ENCODE peak calls at places on chromosomes 13 and 19, in six cellular contexts. D, Q, T, U, O and C are unnamed samples.

GRCh38 chr19:56350416-56351045 is 35.9 kb upstream of the ZSCAN5A start:
- DNase-seq in T (no peak), Q (peak), O (peak), U (no peak), D (peak), C (peak)

GRCh38 chr19:3292958-3293529 is 68.6 kb downstream of the CELF5 start:
- DNase-seq in D (no peak), Q (no peak), T (no peak), U (no peak), O (no peak), C (no peak)

GRCh38 chr13:21231426-21231945 is 55.0 kb downstream of the MRPL57 start:
- DNase-seq in Q (no peak), U (no peak), D (no peak), T (no peak), O (no peak), C (no peak)

GRCh38 chr13:50512602-50513527 is 330.6 kb downstream of the DLEU7 start:
- DNase-seq in U (no peak), T (peak), D (peak), O (peak), Q (no peak), C (peak)

GRCh38 chr13:108947551-108948030 is 318.2 kb downstream of the MYO16 start:
- DNase-seq in D (peak), Q (peak), T (no peak), U (no peak), O (no peak), C (no peak)

GRCh38 chr13:101942038-101942437 is 459.8 kb downstream of the FGF14 start:
- DNase-seq in D (peak), Q (no peak), O (peak), U (no peak), T (no peak), C (peak)

GRCh38 chr19:9945319-9945966 is 9.1 kb upstream of the OLFM2 start:
- DNase-seq in O (peak), T (no peak), D (peak), Q (peak), U (peak), C (peak)

GRCh38 chr19:49932731-49933131 is 3.4 kb upstream of the NUP62 start:
- DNase-seq in Q (no peak), D (no peak), T (no peak), U (no peak), O (no peak), C (no peak)

GRCh38 chr19:16627194-16627927 is 643 bp downstream of the MED26 start:
- DNase-seq in T (no peak), Q (no peak), D (no peak), U (no peak), O (peak), C (peak)

GRCh38 chr13:33182729-33183128 is 102.8 kb downstream of the STARD13 start:
- DNase-seq in Q (no peak), U (no peak), D (no peak), O (no peak), T (no peak), C (no peak)

GRCh38 chr19:38559428-38560401 is 58.0 kb downstream of the MAP4K1 start:
- DNase-seq in Q (no peak), U (peak), O (peak), D (no peak), T (no peak), C (no peak)

GRCh38 chr13:32728327-32728726 is 142.1 kb downstream of the PDS5B start:
- DNase-seq in Q (no peak), U (no peak), T (no peak), O (no peak), D (no peak), C (no peak)

GRCh38 chr19:15287496-15287895 is 44.8 kb downstream of the BRD4 start:
- DNase-seq in U (no peak), O (no peak), T (no peak), D (no peak), Q (no peak), C (no peak)

GRCh38 chr19:13906525-13906904 is 514 bp downstream of the CC2D1A start:
- DNase-seq in O (peak), U (no peak), D (no peak), Q (no peak), T (no peak), C (peak)

GRCh38 chr19:13899393-13899792 is 6.5 kb downstream of the BRME1 start:
- DNase-seq in O (no peak), T (no peak), U (no peak), Q (no peak), D (no peak), C (no peak)

GRCh38 chr19:13899912-13900584 is 5.9 kb downstream of the BRME1 start:
- DNase-seq in U (no peak), T (no peak), O (no peak), Q (no peak), D (no peak), C (no peak)

GRCh38 chr19:13905634-13906524 is at the start of the genes BRME1 and CC2D1A:
- DNase-seq in O (peak), D (peak), Q (no peak), T (peak), U (peak), C (peak)

DNA sequence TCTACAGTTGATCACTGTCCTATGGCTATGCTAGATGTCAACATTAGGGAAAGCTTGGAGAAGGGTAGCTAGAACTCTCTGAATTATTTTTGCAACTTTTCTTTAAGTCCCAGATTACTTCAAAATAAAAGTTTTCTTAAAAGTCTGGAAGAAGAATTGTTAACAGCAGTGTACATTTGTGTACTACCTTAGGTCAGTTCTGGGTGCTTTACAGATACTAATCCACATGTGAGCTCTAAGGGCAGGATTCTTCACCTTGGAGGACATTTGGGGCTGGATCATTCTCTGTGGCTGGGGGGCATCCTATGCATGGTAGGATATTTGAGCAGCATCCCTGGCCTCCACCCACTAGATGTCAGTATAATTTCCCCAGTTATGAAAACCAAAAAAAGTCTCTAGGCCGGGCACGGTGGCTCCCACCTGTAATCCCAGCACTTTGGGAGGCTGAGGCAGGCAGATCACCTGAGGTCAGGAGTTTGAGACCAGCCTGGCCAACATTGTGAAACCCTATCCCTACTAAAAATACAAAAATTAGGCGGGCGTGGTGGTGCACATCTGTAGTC is 2.8 kb downstream of the BRME1 start:
- DNase-seq in O (peak), T (no peak), U (no peak), D (no peak), Q (no peak), C (peak)
- TF ChIP-seq CTCF in O (peak), T (no peak), U (peak), D (no peak), Q (peak), C (peak)

GRCh38 chr13:65615506-65615905 is 1614.6 kb downstream of the PCDH9 start:
- DNase-seq in D (no peak), U (no peak), Q (no peak), O (no peak), T (no peak), C (no peak)

GRCh38 chr13:65613004-65613403 is 1617.1 kb downstream of the PCDH9 start:
- DNase-seq in Q (no peak), U (no peak), O (no peak), D (no peak), T (no peak), C (peak)
- TF ChIP-seq CTCF in Q (peak), U (no peak), O (peak), D (no peak), T (no peak), C (peak)

GRCh38 chr19:18408053-18408476 is 10.6 kb upstream of the LRRC25 start:
- DNase-seq in D (no peak), T (no peak), O (no peak), U (peak), Q (no peak), C (peak)
- TF ChIP-seq CTCF in D (no peak), T (peak), O (peak), U (peak), Q (peak), C (peak)

DNA sequence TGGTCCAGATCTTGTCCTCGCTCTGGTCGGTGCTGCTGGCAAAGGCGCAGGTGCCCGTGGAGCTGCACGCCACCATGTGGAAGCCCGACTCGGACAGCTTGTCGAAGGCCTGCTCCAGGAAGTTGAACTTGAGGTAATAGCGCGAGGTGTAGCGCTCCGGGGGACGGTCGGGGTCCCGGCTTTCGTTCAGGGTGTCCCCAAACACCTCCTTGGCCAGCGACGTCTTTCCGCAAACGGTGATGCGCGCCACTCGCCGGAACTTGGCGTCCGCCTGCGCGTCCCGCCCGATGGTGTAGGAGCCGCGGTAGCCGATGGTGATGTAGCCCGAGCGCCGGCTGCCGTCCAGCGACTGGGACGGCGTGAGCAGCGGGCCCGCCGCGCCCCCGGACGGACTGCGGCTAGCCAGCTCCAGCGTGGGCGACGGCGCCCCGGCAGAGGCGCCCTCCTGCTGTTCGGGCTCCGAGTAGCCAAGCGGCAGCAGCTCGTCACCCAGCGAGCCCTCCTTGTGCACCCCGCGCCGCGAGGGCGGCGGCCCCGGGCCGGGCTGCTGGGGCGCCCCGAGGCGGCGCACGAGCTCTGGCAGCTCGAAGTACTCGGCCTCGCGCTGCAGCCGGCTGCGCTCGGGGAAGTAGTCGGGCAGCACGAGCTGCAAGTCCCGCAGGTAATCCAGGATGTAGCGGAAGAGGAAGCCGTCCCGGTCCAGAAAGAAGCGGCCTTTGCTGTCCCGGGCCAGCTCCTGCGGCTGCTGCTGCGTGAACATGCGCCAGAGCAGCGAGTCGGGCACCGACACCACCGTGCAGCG is 801 bp downstream of the KCTD12 start:
- DNase-seq in O (peak), U (no peak), D (peak), T (peak), Q (peak), C (peak)
- TF ChIP-seq CTCF in O (peak), U (peak), D (no peak), T (peak), Q (peak), C (peak)

GRCh38 chr13:75365724-75366173 is 116.2 kb downstream of the TBC1D4 start:
- DNase-seq in O (peak), Q (no peak), T (no peak), D (no peak), U (peak), C (peak)
- TF ChIP-seq CTCF in O (peak), Q (no peak), T (no peak), D (peak), U (peak), C (no peak)